ENCODE peak calls at places on chromosomes 4 and X, in six cellular contexts. F is globus pallidus; X is WERI-Rb-1; E is amygdala; T is activated naive CD4-positive, alpha-beta T cell treated with anti-CD3 and anti-CD28 coated beads, Interleukin-2, amount 10 ng/mL, durations not matched to agents 7 days and 5 days; M is NAMALWA. A is an unnamed sample.

GRCh38 chrX:110699109-110699508 is 96.5 kb downstream of the CHRDL1 start:
- DNase-seq in T (no peak), X (no peak), F (no peak), M (no peak), E (no peak), A (no peak)

GRCh38 chr4:143417679-143418403 is 81.2 kb downstream of the GAB1 start:
- DNase-seq in E (no peak), T (no peak), X (no peak), M (peak), F (no peak), A (no peak)

GRCh38 chrX:72368796-72369195 is 63.1 kb upstream of the CITED1 start:
- DNase-seq in F (peak), X (no peak), E (no peak), T (no peak), M (no peak), A (no peak)

GRCh38 chrX:73767017-73767416 is 204.0 kb downstream of the CHIC1 start:
- DNase-seq in E (no peak), M (no peak), T (no peak), X (no peak), F (no peak), A (no peak)

GRCh38 chr4:6986067-6986780 is 56.9 kb upstream of the TADA2B start:
- DNase-seq in E (peak), X (peak), F (peak), M (no peak), T (no peak), A (no peak)

GRCh38 chr4:119493419-119493818 is 135.2 kb downstream of the PDE5A start:
- DNase-seq in X (no peak), E (no peak), F (no peak), T (no peak), M (peak), A (no peak)

GRCh38 chr4:146033149-146033548 is 94.5 kb upstream of the ZNF827 start:
- DNase-seq in M (no peak), X (no peak), T (no peak), E (no peak), F (no peak), A (no peak)

GRCh38 chr4:66946761-66947160 is 598.5 kb downstream of the CENPC start:
- DNase-seq in E (no peak), T (no peak), M (no peak), F (no peak), X (no peak), A (no peak)

GRCh38 chrX:102745513-102746133 is 25.1 kb downstream of the GPRASP3 start:
- DNase-seq in F (no peak), E (peak), T (peak), X (no peak), M (no peak), A (no peak)

GRCh38 chrX:150405576-150405975 is 42.5 kb downstream of the MAMLD1 start:
- DNase-seq in T (no peak), F (no peak), X (peak), M (peak), E (no peak), A (no peak)

GRCh38 chr4:181962321-181962720 is 280.9 kb upstream of the TENM3 start:
- DNase-seq in T (no peak), F (no peak), X (no peak), E (no peak), M (no peak), A (no peak)

GRCh38 chr4:119314356-119314755 is 7.6 kb downstream of the FABP2 start:
- DNase-seq in T (peak), E (no peak), M (peak), F (peak), X (peak), A (peak)

GRCh38 chrX:39438603-39439602 is 637.6 kb downstream of the MID1IP1 start:
- DNase-seq in X (peak), T (no peak), M (no peak), F (no peak), E (no peak), A (peak)

GRCh38 chrX:37638047-37638446 is 47.5 kb upstream of the XK start:
- DNase-seq in F (no peak), X (no peak), E (no peak), T (no peak), M (no peak), A (no peak)

GRCh38 chr4:4384837-4385236 is 2.1 kb upstream of the NSG1 start:
- DNase-seq in E (no peak), X (peak), F (no peak), M (peak), T (peak), A (no peak)

GRCh38 chr4:181569553-181569952 is 673.6 kb upstream of the TENM3 start:
- DNase-seq in M (peak), F (peak), T (no peak), E (no peak), X (no peak), A (peak)

GRCh38 chr4:181897935-181898334 is 345.3 kb upstream of the TENM3 start:
- DNase-seq in T (no peak), F (no peak), M (no peak), E (no peak), X (no peak), A (no peak)

GRCh38 chr4:37839426-37839825 is 12.9 kb downstream of the PGM2 start:
- DNase-seq in E (no peak), X (no peak), M (no peak), T (no peak), F (no peak), A (no peak)